ENCODE peak calls at places on chromosomes 12 and 14, in seven cellular contexts. One of them, this sample, is unnamed.

GRCh38 chr14:47833006-47833405 is 157.6 kb upstream of the MDGA2 start:
- DNase-seq in sigmoid colon: no peak
- DNase-seq in heart right ventricle: no peak
- DNase-seq in aorta: no peak
- DNase-seq in SHP77: no peak
- DNase-seq in Calu3: no peak
- DNase-seq in stimulated activated CD8-positive, alpha-beta memory T cell treated with anti-CD3 and anti-CD28 coated beads, Interleukin-12 subunit alpha, Interleukin-12 subunit beta, amount 100 ng/mL, for 4 hours: no peak
- DNase-seq in this sample: no peak

GRCh38 chr12:123091230-123091629 is 59.7 kb downstream of the PITPNM2 start:
- DNase-seq in sigmoid colon: no peak
- DNase-seq in heart right ventricle: no peak
- DNase-seq in aorta: no peak
- DNase-seq in SHP77: no peak
- DNase-seq in Calu3: no peak
- DNase-seq in stimulated activated CD8-positive, alpha-beta memory T cell treated with anti-CD3 and anti-CD28 coated beads, Interleukin-12 subunit alpha, Interleukin-12 subunit beta, amount 100 ng/mL, for 4 hours: no peak
- DNase-seq in this sample: no peak

GRCh38 chr14:53273671-53274072 is 120.5 kb upstream of the DDHD1 start:
- DNase-seq in sigmoid colon: no peak
- DNase-seq in heart right ventricle: peak; percentile 11
- DNase-seq in aorta: no peak
- DNase-seq in SHP77: no peak
- DNase-seq in Calu3: no peak
- DNase-seq in stimulated activated CD8-positive, alpha-beta memory T cell treated with anti-CD3 and anti-CD28 coated beads, Interleukin-12 subunit alpha, Interleukin-12 subunit beta, amount 100 ng/mL, for 4 hours: no peak
- DNase-seq in this sample: peak; percentile 25

GRCh38 chr14:22123188-22123560 is 449.6 kb upstream of the OR4E1 start:
- DNase-seq in sigmoid colon: no peak
- DNase-seq in heart right ventricle: no peak
- DNase-seq in aorta: no peak
- DNase-seq in SHP77: no peak
- DNase-seq in Calu3: no peak
- DNase-seq in stimulated activated CD8-positive, alpha-beta memory T cell treated with anti-CD3 and anti-CD28 coated beads, Interleukin-12 subunit alpha, Interleukin-12 subunit beta, amount 100 ng/mL, for 4 hours: no peak
- DNase-seq in this sample: no peak

GRCh38 chr14:50225067-50225973 is 6.1 kb downstream of the SOS2 start:
- DNase-seq in sigmoid colon: no peak
- DNase-seq in heart right ventricle: no peak
- DNase-seq in aorta: no peak
- DNase-seq in SHP77: no peak
- DNase-seq in Calu3: no peak
- DNase-seq in stimulated activated CD8-positive, alpha-beta memory T cell treated with anti-CD3 and anti-CD28 coated beads, Interleukin-12 subunit alpha, Interleukin-12 subunit beta, amount 100 ng/mL, for 4 hours: no peak
- DNase-seq in this sample: peak; percentile 82

GRCh38 chr12:56126732-56127239 is 1.3 kb upstream of the ESYT1 start:
- DNase-seq in sigmoid colon: no peak
- DNase-seq in heart right ventricle: no peak
- DNase-seq in aorta: no peak
- DNase-seq in SHP77: no peak
- DNase-seq in Calu3: no peak
- DNase-seq in stimulated activated CD8-positive, alpha-beta memory T cell treated with anti-CD3 and anti-CD28 coated beads, Interleukin-12 subunit alpha, Interleukin-12 subunit beta, amount 100 ng/mL, for 4 hours: no peak
- DNase-seq in this sample: no peak

GRCh38 chr12:121893901-121894540 is 5.4 kb downstream of the PSMD9 start:
- DNase-seq in sigmoid colon: no peak
- DNase-seq in heart right ventricle: no peak
- DNase-seq in aorta: no peak
- DNase-seq in SHP77: no peak
- DNase-seq in Calu3: peak; percentile 64
- DNase-seq in stimulated activated CD8-positive, alpha-beta memory T cell treated with anti-CD3 and anti-CD28 coated beads, Interleukin-12 subunit alpha, Interleukin-12 subunit beta, amount 100 ng/mL, for 4 hours: no peak
- DNase-seq in this sample: peak; percentile 43

GRCh38 chr12:116116650-116117424 is 160.7 kb downstream of the MED13L start:
- DNase-seq in sigmoid colon: no peak
- DNase-seq in heart right ventricle: no peak
- DNase-seq in aorta: no peak
- DNase-seq in SHP77: no peak
- DNase-seq in Calu3: no peak
- DNase-seq in stimulated activated CD8-positive, alpha-beta memory T cell treated with anti-CD3 and anti-CD28 coated beads, Interleukin-12 subunit alpha, Interleukin-12 subunit beta, amount 100 ng/mL, for 4 hours: no peak
- DNase-seq in this sample: no peak

GRCh38 chr12:62659457-62660295 is 193.1 kb downstream of the MON2 start:
- DNase-seq in sigmoid colon: no peak
- DNase-seq in heart right ventricle: no peak
- DNase-seq in aorta: no peak
- DNase-seq in SHP77: no peak
- DNase-seq in Calu3: no peak
- DNase-seq in stimulated activated CD8-positive, alpha-beta memory T cell treated with anti-CD3 and anti-CD28 coated beads, Interleukin-12 subunit alpha, Interleukin-12 subunit beta, amount 100 ng/mL, for 4 hours: no peak
- DNase-seq in this sample: peak; percentile 20

GRCh38 chr12:67474934-67475620 is 173.5 kb upstream of the DYRK2 start:
- DNase-seq in sigmoid colon: no peak
- DNase-seq in heart right ventricle: no peak
- DNase-seq in aorta: no peak
- DNase-seq in SHP77: no peak
- DNase-seq in Calu3: no peak
- DNase-seq in stimulated activated CD8-positive, alpha-beta memory T cell treated with anti-CD3 and anti-CD28 coated beads, Interleukin-12 subunit alpha, Interleukin-12 subunit beta, amount 100 ng/mL, for 4 hours: no peak
- DNase-seq in this sample: peak; percentile 28

GRCh38 chr14:100620437-100621100 is 33.4 kb upstream of the BEGAIN start:
- DNase-seq in sigmoid colon: peak; percentile 40
- DNase-seq in heart right ventricle: no peak
- DNase-seq in aorta: peak; percentile 14
- DNase-seq in SHP77: no peak
- DNase-seq in Calu3: no peak
- DNase-seq in stimulated activated CD8-positive, alpha-beta memory T cell treated with anti-CD3 and anti-CD28 coated beads, Interleukin-12 subunit alpha, Interleukin-12 subunit beta, amount 100 ng/mL, for 4 hours: no peak
- DNase-seq in this sample: no peak

GRCh38 chr12:68581926-68582325 is 28.8 kb upstream of the RAP1B start:
- DNase-seq in sigmoid colon: no peak
- DNase-seq in heart right ventricle: no peak
- DNase-seq in aorta: no peak
- DNase-seq in SHP77: no peak
- DNase-seq in Calu3: no peak
- DNase-seq in stimulated activated CD8-positive, alpha-beta memory T cell treated with anti-CD3 and anti-CD28 coated beads, Interleukin-12 subunit alpha, Interleukin-12 subunit beta, amount 100 ng/mL, for 4 hours: no peak
- DNase-seq in this sample: no peak

GRCh38 chr14:70515796-70516195 is 19.0 kb downstream of the ADAM20 start:
- DNase-seq in sigmoid colon: no peak
- DNase-seq in heart right ventricle: no peak
- DNase-seq in aorta: no peak
- DNase-seq in SHP77: no peak
- DNase-seq in Calu3: no peak
- DNase-seq in stimulated activated CD8-positive, alpha-beta memory T cell treated with anti-CD3 and anti-CD28 coated beads, Interleukin-12 subunit alpha, Interleukin-12 subunit beta, amount 100 ng/mL, for 4 hours: no peak
- DNase-seq in this sample: no peak

GRCh38 chr14:55874785-55875184 is 243.4 kb upstream of the PELI2 start:
- DNase-seq in sigmoid colon: no peak
- DNase-seq in heart right ventricle: no peak
- DNase-seq in aorta: no peak
- DNase-seq in SHP77: no peak
- DNase-seq in Calu3: no peak
- DNase-seq in stimulated activated CD8-positive, alpha-beta memory T cell treated with anti-CD3 and anti-CD28 coated beads, Interleukin-12 subunit alpha, Interleukin-12 subunit beta, amount 100 ng/mL, for 4 hours: no peak
- DNase-seq in this sample: peak; percentile 47

GRCh38 chr12:116959198-116959460 is 48.4 kb downstream of the FBXW8 start:
- DNase-seq in sigmoid colon: no peak
- DNase-seq in heart right ventricle: no peak
- DNase-seq in aorta: no peak
- DNase-seq in SHP77: no peak
- DNase-seq in Calu3: no peak
- DNase-seq in stimulated activated CD8-positive, alpha-beta memory T cell treated with anti-CD3 and anti-CD28 coated beads, Interleukin-12 subunit alpha, Interleukin-12 subunit beta, amount 100 ng/mL, for 4 hours: no peak
- DNase-seq in this sample: no peak